ENCODE peak calls at places on chromosomes 3 and 15, in seven cellular contexts. X is pulmonary artery endothelial cell; H is endothelial cell; S is RKO; C is ACHN; F is stimulated activated CD4-positive, alpha-beta T cell treated with anti-CD3 and anti-CD28 coated beads, Interleukin-2, amount 100 ng/mL, for 24 hours; P is ELR. L is an unnamed sample.

GRCh38 chr15:69612112-69612511 is 159.5 kb downstream of the RPLP1 start:
- DNase-seq in X (no peak), H (no peak), S (no peak), C (no peak), F (no peak), P (no peak), L (no peak)

GRCh38 chr15:33699691-33700447 is 268.4 kb upstream of the CHRM5 start:
- DNase-seq in X (no peak), H (peak), S (peak), C (peak), F (no peak), P (peak), L (no peak)

GRCh38 chr15:89115547-89115946 is 27.3 kb downstream of the ABHD2 start:
- DNase-seq in X (no peak), H (no peak), S (no peak), C (no peak), F (no peak), P (no peak), L (peak)

GRCh38 chr3:172982731-172983364 is 158.2 kb downstream of the SPATA16 start:
- DNase-seq in X (no peak), H (no peak), S (peak), C (peak), F (no peak), P (peak), L (no peak)

GRCh38 chr3:171416061-171416460 is 44.1 kb downstream of the TNIK start:
- DNase-seq in X (no peak), H (no peak), S (no peak), C (no peak), F (no peak), P (no peak), L (no peak)

GRCh38 chr3:80285370-80285769 is 517.6 kb upstream of the ROBO1 start:
- DNase-seq in X (no peak), H (no peak), S (no peak), C (no peak), F (no peak), P (peak), L (no peak)

GRCh38 chr3:23728651-23729117 is 77.1 kb upstream of the UBE2E1 start:
- DNase-seq in X (no peak), H (no peak), S (no peak), C (no peak), F (no peak), P (no peak), L (no peak)

GRCh38 chr3:171809513-171810277 is 588 bp downstream of the PLD1 start:
- DNase-seq in X (no peak), H (peak), S (peak), C (peak), F (peak), P (peak), L (peak)

GRCh38 chr15:83475551-83475950 is 28.4 kb downstream of the SH3GL3 start:
- DNase-seq in X (no peak), H (no peak), S (peak), C (peak), F (no peak), P (peak), L (no peak)

GRCh38 chr3:177451940-177452484 is 254.7 kb upstream of the TBL1XR1 start:
- DNase-seq in X (peak), H (no peak), S (no peak), C (peak), F (no peak), P (peak), L (no peak)

GRCh38 chr15:69116391-69116790 is 44.0 kb upstream of the GLCE start:
- DNase-seq in X (no peak), H (no peak), S (no peak), C (no peak), F (no peak), P (no peak), L (no peak)

GRCh38 chr3:128556949-128557348 is 63.9 kb upstream of the GATA2 start:
- DNase-seq in X (no peak), H (no peak), S (no peak), C (no peak), F (no peak), P (no peak), L (no peak)

GRCh38 chr3:183350164-183350563 is 78.3 kb downstream of the MCF2L2 start:
- DNase-seq in X (no peak), H (no peak), S (no peak), C (no peak), F (no peak), P (no peak), L (no peak)

GRCh38 chr3:87287025-87287424 is 10.6 kb upstream of the POU1F1 start:
- DNase-seq in X (no peak), H (no peak), S (peak), C (no peak), F (no peak), P (peak), L (no peak)

GRCh38 chr3:68441054-68441453 is 491.3 kb downstream of the TAFA4 start:
- DNase-seq in X (no peak), H (no peak), S (no peak), C (no peak), F (no peak), P (no peak), L (no peak)

GRCh38 chr3:13479332-13479581 is 849 bp upstream of the HDAC11 start:
- DNase-seq in X (no peak), H (no peak), S (peak), C (no peak), F (peak), P (peak), L (peak)

GRCh38 chr3:20574746-20575145 is 388.7 kb upstream of the SGO1 start:
- DNase-seq in X (no peak), H (no peak), S (no peak), C (no peak), F (no peak), P (peak), L (no peak)

GRCh38 chr3:66047321-66048050 is 8.8 kb upstream of the MAGI1 start:
- DNase-seq in X (no peak), H (no peak), S (peak), C (no peak), F (no peak), P (peak), L (no peak)

GRCh38 chr15:99211926-99212325 is 37.5 kb downstream of the TTC23 start:
- DNase-seq in X (no peak), H (no peak), S (peak), C (no peak), F (no peak), P (peak), L (no peak)

GRCh38 chr3:50675179-50676030 is 678 bp downstream of the DOCK3 start:
- DNase-seq in X (no peak), H (peak), S (no peak), C (peak), F (peak), P (no peak), L (peak)

GRCh38 chr15:30953731-30954378 is 37.6 kb downstream of the MTMR10 start:
- DNase-seq in X (peak), H (no peak), S (peak), C (peak), F (no peak), P (peak), L (no peak)

GRCh38 chr3:23494967-23495366 is 291.8 kb downstream of the UBE2E2 start:
- DNase-seq in X (no peak), H (no peak), S (no peak), C (no peak), F (no peak), P (no peak), L (no peak)

GRCh38 chr3:197021231-197021630 is 8.4 kb downstream of the MELTF start:
- DNase-seq in X (no peak), H (no peak), S (no peak), C (no peak), F (no peak), P (no peak), L (no peak)

GRCh38 chr15:82992436-82992835 is 6.4 kb downstream of the RAMAC start:
- DNase-seq in X (no peak), H (no peak), S (no peak), C (no peak), F (no peak), P (no peak), L (no peak)

GRCh38 chr3:71245052-71245488 is 338.5 kb downstream of the FOXP1 start:
- DNase-seq in X (no peak), H (no peak), S (no peak), C (no peak), F (no peak), P (peak), L (no peak)